ENCODE peak calls at places on chromosomes 11 and 22, in six cellular contexts. V is stimulated activated naive CD4-positive, alpha-beta T cell treated with Interleukin-2 at 50 U/mL for 16 hours; K is GM04503; T is astrocyte of the hippocampus; F is glutamatergic neuron; N is NCI-H2081 treated with DMSO at 0.1 percent for 48 hours. L is an unnamed sample.

GRCh38 chr11:95608093-95608492 is 181.5 kb downstream of the FAM76B start:
- DNase-seq in V (no peak), K (no peak), T (peak), F (no peak), N (no peak), L (no peak)

GRCh38 chr11:14189874-14190273 is 169.1 kb downstream of the RRAS2 start:
- DNase-seq in V (no peak), K (no peak), T (no peak), F (no peak), N (no peak), L (no peak)

GRCh38 chr22:23781533-23781932 is 5.2 kb upstream of the SMARCB1 start:
- DNase-seq in V (no peak), K (peak), T (no peak), F (no peak), N (no peak), L (no peak)

GRCh38 chr22:42207918-42208317 is 62.5 kb downstream of the TCF20 start:
- DNase-seq in V (no peak), K (no peak), T (no peak), F (no peak), N (no peak), L (no peak)

GRCh38 chr11:81869337-81870065 is 864.2 kb downstream of the FAM181B start:
- DNase-seq in V (peak), K (no peak), T (peak), F (no peak), N (no peak), L (no peak)

GRCh38 chr22:38753894-38754246 is 1.9 kb downstream of the SUN2 start:
- DNase-seq in V (no peak), K (no peak), T (no peak), F (no peak), N (no peak), L (no peak)

GRCh38 chr11:32213223-32213622 is 122.3 kb downstream of the RCN1 start:
- DNase-seq in V (no peak), K (peak), T (peak), F (no peak), N (no peak), L (no peak)

GRCh38 chr11:100930185-100930778 is 199.3 kb downstream of the PGR start:
- DNase-seq in V (no peak), K (no peak), T (peak), F (no peak), N (peak), L (no peak)

GRCh38 chr11:45620243-45620642 is 45.2 kb downstream of the CHST1 start:
- DNase-seq in V (no peak), K (no peak), T (no peak), F (no peak), N (no peak), L (no peak)

GRCh38 chr11:862028-862703 is 19.5 kb downstream of the TSPAN4 start:
- DNase-seq in V (no peak), K (no peak), T (no peak), F (peak), N (no peak), L (no peak)